ENCODE peak calls at places on chromosomes 7 and 10, in nine cellular contexts. One of them, this sample, is unnamed.

GRCh38 chr7:17369686-17370426 is 71.4 kb downstream of the AHR start:
- DNase-seq in mammary epithelial cell: peak
- DNase-seq in HFF-Myc: peak
- DNase-seq in astrocyte of the spinal cord: peak
- DNase-seq in fibroblast of pulmonary artery: peak
- DNase-seq in lung: peak
- DNase-seq in BE2C: no peak
- DNase-seq in Panc1: no peak
- DNase-seq in HL-60: peak
- DNase-seq in this sample: peak

GRCh38 chr7:36287371-36288241 is 102.1 kb upstream of the ANLN start:
- DNase-seq in mammary epithelial cell: no peak
- DNase-seq in HFF-Myc: no peak
- DNase-seq in astrocyte of the spinal cord: no peak
- DNase-seq in fibroblast of pulmonary artery: no peak
- DNase-seq in lung: no peak
- DNase-seq in BE2C: no peak
- DNase-seq in Panc1: peak
- DNase-seq in HL-60: no peak
- DNase-seq in this sample: no peak

GRCh38 chr10:69936091-69936490 is 116.6 kb upstream of the MACROH2A2 start:
- DNase-seq in mammary epithelial cell: no peak
- DNase-seq in HFF-Myc: no peak
- DNase-seq in astrocyte of the spinal cord: no peak
- DNase-seq in fibroblast of pulmonary artery: no peak
- DNase-seq in lung: no peak
- DNase-seq in BE2C: no peak
- DNase-seq in Panc1: no peak
- DNase-seq in HL-60: peak
- DNase-seq in this sample: no peak

GRCh38 chr7:90595341-90595800 is 750 bp upstream of the CDK14 start:
- DNase-seq in mammary epithelial cell: no peak
- DNase-seq in HFF-Myc: no peak
- DNase-seq in astrocyte of the spinal cord: peak
- DNase-seq in fibroblast of pulmonary artery: peak
- DNase-seq in lung: peak
- DNase-seq in BE2C: no peak
- DNase-seq in Panc1: no peak
- DNase-seq in HL-60: no peak
- DNase-seq in this sample: no peak

GRCh38 chr7:91435386-91436059 is 171.3 kb downstream of the FZD1 start:
- DNase-seq in mammary epithelial cell: no peak
- DNase-seq in HFF-Myc: no peak
- DNase-seq in astrocyte of the spinal cord: no peak
- DNase-seq in fibroblast of pulmonary artery: no peak
- DNase-seq in lung: no peak
- DNase-seq in BE2C: no peak
- DNase-seq in Panc1: no peak
- DNase-seq in HL-60: no peak
- DNase-seq in this sample: no peak

GRCh38 chr10:26464632-26465280 is 26.6 kb downstream of the APBB1IP start:
- DNase-seq in mammary epithelial cell: no peak
- DNase-seq in HFF-Myc: no peak
- DNase-seq in astrocyte of the spinal cord: no peak
- DNase-seq in fibroblast of pulmonary artery: no peak
- DNase-seq in lung: no peak
- DNase-seq in BE2C: no peak
- DNase-seq in Panc1: no peak
- DNase-seq in HL-60: no peak
- DNase-seq in this sample: no peak

GRCh38 chr7:43639858-43640491 is 57.1 kb downstream of the STK17A start:
- DNase-seq in mammary epithelial cell: peak
- DNase-seq in HFF-Myc: no peak
- DNase-seq in astrocyte of the spinal cord: peak
- DNase-seq in fibroblast of pulmonary artery: peak
- DNase-seq in lung: peak
- DNase-seq in BE2C: no peak
- DNase-seq in Panc1: no peak
- DNase-seq in HL-60: no peak
- DNase-seq in this sample: peak

GRCh38 chr7:3861941-3862340 is 560.9 kb downstream of the SDK1 start:
- DNase-seq in mammary epithelial cell: peak
- DNase-seq in HFF-Myc: no peak
- DNase-seq in astrocyte of the spinal cord: peak
- DNase-seq in fibroblast of pulmonary artery: peak
- DNase-seq in lung: peak
- DNase-seq in BE2C: no peak
- DNase-seq in Panc1: no peak
- DNase-seq in HL-60: no peak
- DNase-seq in this sample: peak

GRCh38 chr7:3722396-3722846 is 421.4 kb downstream of the SDK1 start:
- DNase-seq in mammary epithelial cell: no peak
- DNase-seq in HFF-Myc: no peak
- DNase-seq in astrocyte of the spinal cord: peak
- DNase-seq in fibroblast of pulmonary artery: peak
- DNase-seq in lung: no peak
- DNase-seq in BE2C: no peak
- DNase-seq in Panc1: no peak
- DNase-seq in HL-60: no peak
- DNase-seq in this sample: no peak

GRCh38 chr10:12341526-12341925 is 7.8 kb upstream of the CAMK1D start:
- DNase-seq in mammary epithelial cell: no peak
- DNase-seq in HFF-Myc: no peak
- DNase-seq in astrocyte of the spinal cord: no peak
- DNase-seq in fibroblast of pulmonary artery: no peak
- DNase-seq in lung: no peak
- DNase-seq in BE2C: no peak
- DNase-seq in Panc1: no peak
- DNase-seq in HL-60: no peak
- DNase-seq in this sample: no peak
- H3K4me3 ChIP-seq in mammary epithelial cell: no peak
- H3K4me3 ChIP-seq in HFF-Myc: no peak
- H3K4me3 ChIP-seq in astrocyte of the spinal cord: no peak
- H3K4me3 ChIP-seq in fibroblast of pulmonary artery: no peak
- H3K4me3 ChIP-seq in lung: no peak
- H3K4me3 ChIP-seq in BE2C: no peak
- H3K4me3 ChIP-seq in Panc1: no peak
- H3K4me3 ChIP-seq in HL-60: no peak
- H3K4me3 ChIP-seq in this sample: no peak

GRCh38 chr10:45592432-45592831 is 80.1 kb downstream of the ZFAND4 start:
- DNase-seq in mammary epithelial cell: no peak
- DNase-seq in HFF-Myc: no peak
- DNase-seq in astrocyte of the spinal cord: no peak
- DNase-seq in fibroblast of pulmonary artery: no peak
- DNase-seq in lung: no peak
- DNase-seq in BE2C: no peak
- DNase-seq in Panc1: no peak
- DNase-seq in HL-60: no peak
- DNase-seq in this sample: no peak

GRCh38 chr10:45596556-45596955 is 76.0 kb downstream of the ZFAND4 start:
- DNase-seq in mammary epithelial cell: no peak
- DNase-seq in HFF-Myc: no peak
- DNase-seq in astrocyte of the spinal cord: no peak
- DNase-seq in fibroblast of pulmonary artery: no peak
- DNase-seq in lung: no peak
- DNase-seq in BE2C: no peak
- DNase-seq in Panc1: no peak
- DNase-seq in HL-60: no peak
- DNase-seq in this sample: no peak

GRCh38 chr10:45592926-45593325 is 79.6 kb downstream of the ZFAND4 start:
- DNase-seq in mammary epithelial cell: no peak
- DNase-seq in HFF-Myc: no peak
- DNase-seq in astrocyte of the spinal cord: no peak
- DNase-seq in fibroblast of pulmonary artery: no peak
- DNase-seq in lung: no peak
- DNase-seq in BE2C: no peak
- DNase-seq in Panc1: no peak
- DNase-seq in HL-60: peak
- DNase-seq in this sample: no peak

GRCh38 chr10:45593938-45594275 is 78.7 kb downstream of the ZFAND4 start:
- DNase-seq in mammary epithelial cell: no peak
- DNase-seq in HFF-Myc: no peak
- DNase-seq in astrocyte of the spinal cord: no peak
- DNase-seq in fibroblast of pulmonary artery: no peak
- DNase-seq in lung: no peak
- DNase-seq in BE2C: no peak
- DNase-seq in Panc1: no peak
- DNase-seq in HL-60: no peak
- DNase-seq in this sample: no peak

GRCh38 chr10:45594276-45595157 is 78.1 kb downstream of the ZFAND4 start:
- DNase-seq in mammary epithelial cell: peak
- DNase-seq in HFF-Myc: peak
- DNase-seq in astrocyte of the spinal cord: peak
- DNase-seq in fibroblast of pulmonary artery: peak
- DNase-seq in lung: peak
- DNase-seq in BE2C: peak
- DNase-seq in Panc1: peak
- DNase-seq in HL-60: peak
- DNase-seq in this sample: peak
- TF ChIP-seq CTCF in mammary epithelial cell: peak
- TF ChIP-seq CTCF in HFF-Myc: no peak
- TF ChIP-seq CTCF in astrocyte of the spinal cord: no peak
- TF ChIP-seq CTCF in fibroblast of pulmonary artery: no peak
- TF ChIP-seq CTCF in lung: no peak
- TF ChIP-seq CTCF in BE2C: no peak
- TF ChIP-seq CTCF in Panc1: peak
- TF ChIP-seq CTCF in HL-60: no peak
- TF ChIP-seq CTCF in this sample: no peak

GRCh38 chr7:29483219-29484104 is 80.2 kb upstream of the PRR15 start:
- DNase-seq in mammary epithelial cell: no peak
- DNase-seq in HFF-Myc: no peak
- DNase-seq in astrocyte of the spinal cord: no peak
- DNase-seq in fibroblast of pulmonary artery: no peak
- DNase-seq in lung: no peak
- DNase-seq in BE2C: no peak
- DNase-seq in Panc1: no peak
- DNase-seq in HL-60: no peak
- DNase-seq in this sample: no peak
- H3K4me3 ChIP-seq in mammary epithelial cell: no peak
- H3K4me3 ChIP-seq in HFF-Myc: no peak
- H3K4me3 ChIP-seq in astrocyte of the spinal cord: no peak
- H3K4me3 ChIP-seq in fibroblast of pulmonary artery: no peak
- H3K4me3 ChIP-seq in lung: no peak
- H3K4me3 ChIP-seq in BE2C: no peak
- H3K4me3 ChIP-seq in Panc1: no peak
- H3K4me3 ChIP-seq in HL-60: no peak
- H3K4me3 ChIP-seq in this sample: no peak

GRCh38 chr7:30791126-30791525 is 19.9 kb downstream of the MINDY4 start:
- DNase-seq in mammary epithelial cell: no peak
- DNase-seq in HFF-Myc: no peak
- DNase-seq in astrocyte of the spinal cord: no peak
- DNase-seq in fibroblast of pulmonary artery: no peak
- DNase-seq in lung: no peak
- DNase-seq in BE2C: peak
- DNase-seq in Panc1: no peak
- DNase-seq in HL-60: no peak
- DNase-seq in this sample: no peak
- TF ChIP-seq CTCF in mammary epithelial cell: no peak
- TF ChIP-seq CTCF in HFF-Myc: no peak
- TF ChIP-seq CTCF in astrocyte of the spinal cord: no peak
- TF ChIP-seq CTCF in fibroblast of pulmonary artery: no peak
- TF ChIP-seq CTCF in lung: no peak
- TF ChIP-seq CTCF in BE2C: peak
- TF ChIP-seq CTCF in Panc1: no peak
- TF ChIP-seq CTCF in HL-60: no peak
- TF ChIP-seq CTCF in this sample: no peak

GRCh38 chr10:89857399-89857798 is 156.0 kb downstream of the KIF20B start:
- DNase-seq in mammary epithelial cell: no peak
- DNase-seq in HFF-Myc: no peak
- DNase-seq in astrocyte of the spinal cord: no peak
- DNase-seq in fibroblast of pulmonary artery: no peak
- DNase-seq in lung: no peak
- DNase-seq in BE2C: no peak
- DNase-seq in Panc1: no peak
- DNase-seq in HL-60: no peak
- DNase-seq in this sample: no peak

GRCh38 chr10:89861584-89862287 is 160.3 kb downstream of the KIF20B start:
- DNase-seq in mammary epithelial cell: peak
- DNase-seq in HFF-Myc: no peak
- DNase-seq in astrocyte of the spinal cord: peak
- DNase-seq in fibroblast of pulmonary artery: peak
- DNase-seq in lung: peak
- DNase-seq in BE2C: no peak
- DNase-seq in Panc1: no peak
- DNase-seq in HL-60: no peak
- DNase-seq in this sample: no peak

DNA sequence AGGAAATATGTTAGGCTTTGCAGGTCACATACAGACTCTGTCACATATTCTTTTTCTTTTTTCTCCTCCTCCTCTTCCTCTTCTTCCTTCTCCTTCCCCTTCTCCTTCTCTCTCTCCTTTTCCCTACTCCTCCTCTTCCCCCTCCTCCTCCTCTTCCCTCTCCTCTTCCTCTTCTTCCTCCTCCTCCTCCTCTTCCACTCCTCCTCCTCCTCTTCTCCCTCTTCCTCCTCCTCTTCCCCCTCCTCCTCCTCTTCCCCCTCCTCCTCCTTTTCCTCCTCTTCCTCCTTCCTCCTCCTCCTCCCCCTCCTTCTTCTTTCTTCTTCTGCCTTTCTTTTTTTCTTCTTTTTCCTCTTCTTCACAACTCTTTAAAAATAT is 159.8 kb downstream of the KIF20B start:
- DNase-seq in mammary epithelial cell: no peak
- DNase-seq in HFF-Myc: no peak
- DNase-seq in astrocyte of the spinal cord: no peak
- DNase-seq in fibroblast of pulmonary artery: no peak
- DNase-seq in lung: no peak
- DNase-seq in BE2C: no peak
- DNase-seq in Panc1: no peak
- DNase-seq in HL-60: no peak
- DNase-seq in this sample: no peak
- H3K4me3 ChIP-seq in mammary epithelial cell: no peak
- H3K4me3 ChIP-seq in HFF-Myc: no peak
- H3K4me3 ChIP-seq in astrocyte of the spinal cord: no peak
- H3K4me3 ChIP-seq in fibroblast of pulmonary artery: no peak
- H3K4me3 ChIP-seq in lung: no peak
- H3K4me3 ChIP-seq in BE2C: no peak
- H3K4me3 ChIP-seq in Panc1: no peak
- H3K4me3 ChIP-seq in HL-60: no peak
- H3K4me3 ChIP-seq in this sample: no peak

GRCh38 chr10:14200645-14201534 is 129.8 kb downstream of the FRMD4A start:
- DNase-seq in mammary epithelial cell: no peak
- DNase-seq in HFF-Myc: no peak
- DNase-seq in astrocyte of the spinal cord: no peak
- DNase-seq in fibroblast of pulmonary artery: no peak
- DNase-seq in lung: no peak
- DNase-seq in BE2C: peak
- DNase-seq in Panc1: no peak
- DNase-seq in HL-60: no peak
- DNase-seq in this sample: no peak
- TF ChIP-seq CTCF in mammary epithelial cell: peak
- TF ChIP-seq CTCF in HFF-Myc: peak
- TF ChIP-seq CTCF in astrocyte of the spinal cord: peak
- TF ChIP-seq CTCF in fibroblast of pulmonary artery: peak
- TF ChIP-seq CTCF in lung: no peak
- TF ChIP-seq CTCF in BE2C: peak
- TF ChIP-seq CTCF in Panc1: peak
- TF ChIP-seq CTCF in HL-60: no peak
- TF ChIP-seq CTCF in this sample: peak

This sample was measured in astrocyte of the cerebellum.